ENCODE peak calls at places on chromosomes 3 and 15, in ten cellular contexts. F, M, B, W, K, O, Q, E, G and N are unnamed samples.

GRCh38 chr3:15098503-15099363 is at the start of gene RBSN:
- DNase-seq in F (peak; percentile 94), M (peak; percentile 78), B (peak; percentile 90), W (peak; percentile 93), K (peak; percentile 69), O (peak; percentile 93), Q (peak; percentile 90), E (peak; percentile 75), G (peak; percentile 93), N (peak; percentile 93)

GRCh38 chr15:53625962-53626845 is 133.3 kb downstream of the WDR72 start:
- DNase-seq in F (no peak), M (no peak), B (no peak), W (no peak), K (no peak), O (no peak), Q (no peak), E (no peak), G (no peak), N (no peak)

GRCh38 chr3:101281616-101282015 is 38.8 kb downstream of the IMPG2 start:
- DNase-seq in F (peak; percentile 14), M (no peak), B (no peak), W (no peak), K (no peak), O (no peak), Q (no peak), E (no peak), G (no peak), N (no peak)

GRCh38 chr3:100106531-100107155 is 7.7 kb downstream of the FILIP1L start:
- DNase-seq in F (peak; percentile 60), M (no peak), B (peak; percentile 67), W (no peak), K (no peak), O (no peak), Q (no peak), E (no peak), G (no peak), N (no peak)

GRCh38 chr3:20405731-20406130 is 219.7 kb upstream of the SGO1 start:
- DNase-seq in F (peak; percentile 86), M (no peak), B (peak; percentile 36), W (no peak), K (peak; percentile 2), O (no peak), Q (no peak), E (no peak), G (no peak), N (peak; percentile 69)

GRCh38 chr3:100087203-100087602 is 27.1 kb downstream of the FILIP1L start:
- DNase-seq in F (peak; percentile 85), M (no peak), B (peak; percentile 99), W (no peak), K (no peak), O (no peak), Q (no peak), E (peak; percentile 68), G (no peak), N (peak; percentile 88)

GRCh38 chr3:105278688-105279087 is 88.0 kb upstream of the ALCAM start:
- DNase-seq in F (no peak), M (no peak), B (no peak), W (no peak), K (no peak), O (no peak), Q (no peak), E (no peak), G (no peak), N (no peak)

GRCh38 chr3:22474706-22475470 is 723.9 kb upstream of the ZNF385D start:
- DNase-seq in F (peak; percentile 80), M (no peak), B (peak; percentile 82), W (no peak), K (no peak), O (no peak), Q (no peak), E (no peak), G (no peak), N (peak; percentile 79)

GRCh38 chr15:100910556-100910955 is 8.6 kb upstream of the LRRK1 start:
- DNase-seq in F (no peak), M (no peak), B (no peak), W (no peak), K (no peak), O (no peak), Q (no peak), E (no peak), G (no peak), N (no peak)

GRCh38 chr3:53796161-53796560 is 50.1 kb downstream of the CHDH start:
- DNase-seq in F (no peak), M (no peak), B (no peak), W (no peak), K (no peak), O (no peak), Q (no peak), E (no peak), G (no peak), N (no peak)

GRCh38 chr15:43151688-43152087 is 18.3 kb downstream of the TMEM62 start:
- DNase-seq in F (no peak), M (no peak), B (no peak), W (no peak), K (no peak), O (no peak), Q (no peak), E (no peak), G (no peak), N (no peak)

GRCh38 chr3:182702216-182702615 is 91.1 kb upstream of the ATP11B start:
- DNase-seq in F (no peak), M (no peak), B (no peak), W (no peak), K (no peak), O (no peak), Q (no peak), E (no peak), G (no peak), N (no peak)

GRCh38 chr3:43028678-43029490 is 49.8 kb downstream of the GASK1A start:
- DNase-seq in F (no peak), M (no peak), B (peak; percentile 6), W (no peak), K (no peak), O (no peak), Q (no peak), E (no peak), G (no peak), N (no peak)

GRCh38 chr3:13931172-13931571 is 51.3 kb upstream of the WNT7A start:
- DNase-seq in F (no peak), M (no peak), B (no peak), W (no peak), K (no peak), O (no peak), Q (no peak), E (no peak), G (no peak), N (no peak)

GRCh38 chr3:16433701-16434151 is 79.8 kb downstream of the RFTN1 start:
- DNase-seq in F (no peak), M (no peak), B (no peak), W (no peak), K (no peak), O (no peak), Q (no peak), E (peak; percentile 74), G (no peak), N (no peak)

GRCh38 chr3:72186485-72186864 is 401.5 kb upstream of the PROK2 start:
- DNase-seq in F (peak; percentile 55), M (no peak), B (peak; percentile 50), W (no peak), K (no peak), O (no peak), Q (no peak), E (no peak), G (no peak), N (peak; percentile 73)

GRCh38 chr15:63797901-63798300 is 35.8 kb downstream of the HERC1 start:
- DNase-seq in F (no peak), M (no peak), B (no peak), W (no peak), K (no peak), O (no peak), Q (no peak), E (no peak), G (no peak), N (no peak)

GRCh38 chr15:80870893-80871292 is 91.7 kb downstream of the CEMIP start:
- DNase-seq in F (no peak), M (no peak), B (no peak), W (no peak), K (peak; percentile 24), O (no peak), Q (no peak), E (no peak), G (no peak), N (peak; percentile 84)

GRCh38 chr3:36774072-36774471 is 9.7 kb upstream of the DCLK3 start:
- DNase-seq in F (peak; percentile 25), M (no peak), B (no peak), W (no peak), K (no peak), O (no peak), Q (no peak), E (no peak), G (no peak), N (peak; percentile 43)

GRCh38 chr3:134803051-134803505 is 8.0 kb downstream of the EPHB1 start:
- DNase-seq in F (no peak), M (no peak), B (no peak), W (no peak), K (no peak), O (no peak), Q (no peak), E (peak; percentile 64), G (no peak), N (no peak)

GRCh38 chr3:15501126-15501525 is 20.4 kb downstream of the COLQ start:
- DNase-seq in F (no peak), M (no peak), B (no peak), W (no peak), K (no peak), O (no peak), Q (no peak), E (no peak), G (no peak), N (no peak)

GRCh38 chr15:66151809-66152208 is 101.7 kb downstream of the MEGF11 start:
- DNase-seq in F (no peak), M (no peak), B (no peak), W (no peak), K (no peak), O (no peak), Q (no peak), E (no peak), G (no peak), N (no peak)

GRCh38 chr15:82178061-82178460 is 84.5 kb downstream of the EFL1 start:
- DNase-seq in F (peak; percentile 80), M (no peak), B (peak; percentile 68), W (no peak), K (no peak), O (no peak), Q (no peak), E (no peak), G (no peak), N (peak; percentile 50)